ENCODE peak calls at places on chromosomes 5 and 9, in four cellular contexts. J, Z, R and A are unnamed samples.
A peak's percentile ranks its signal among the peaks of the same experiment; 100 is the strongest.

GRCh38 chr5:143924311-143924710 is 112.3 kb downstream of the HMHB1 start:
- DNase-seq in J (no peak), Z (no peak), R (no peak), A (no peak)

GRCh38 chr5:141841376-141841775 is 36.8 kb downstream of the PCDH1 start:
- DNase-seq in J (peak; percentile 63), Z (no peak), R (no peak), A (no peak)

GRCh38 chr5:60136841-60137240 is 243.3 kb upstream of the PDE4D start:
- DNase-seq in J (no peak), Z (no peak), R (no peak), A (no peak)

GRCh38 chr5:76771705-76772405 is 47.0 kb upstream of the F2RL1 start:
- DNase-seq in J (no peak), Z (peak; percentile 49), R (peak; percentile 35), A (no peak)

GRCh38 chr5:157172408-157172807 is 6.3 kb upstream of the GARIN3 start:
- DNase-seq in J (no peak), Z (no peak), R (no peak), A (no peak)

GRCh38 chr9:14277202-14277601 is 36.7 kb downstream of the NFIB start:
- DNase-seq in J (peak; percentile 32), Z (peak; percentile 86), R (peak; percentile 81), A (no peak)

GRCh38 chr5:125210241-125210947 is 464.0 kb upstream of the ZNF608 start:
- DNase-seq in J (no peak), Z (no peak), R (no peak), A (no peak)

GRCh38 chr5:115948013-115948605 is 14.2 kb upstream of the LVRN start:
- DNase-seq in J (no peak), Z (peak; percentile 67), R (peak; percentile 70), A (no peak)

GRCh38 chr5:32029291-32029690 is 144.8 kb downstream of the GOLPH3 start:
- DNase-seq in J (no peak), Z (no peak), R (no peak), A (no peak)

GRCh38 chr9:826500-827280 is 14.8 kb upstream of the DMRT1 start:
- DNase-seq in J (no peak), Z (no peak), R (no peak), A (no peak)

GRCh38 chr5:5313081-5313736 is 109.3 kb upstream of the ICE1 start:
- DNase-seq in J (no peak), Z (peak; percentile 31), R (peak; percentile 32), A (peak; percentile 69)

GRCh38 chr9:133005221-133005760 is 25.5 kb upstream of the GTF3C5 start:
- DNase-seq in J (no peak), Z (no peak), R (no peak), A (no peak)

GRCh38 chr5:127608077-127608660 is 40.7 kb upstream of the CTXN3 start:
- DNase-seq in J (no peak), Z (no peak), R (no peak), A (no peak)

GRCh38 chr9:75235632-75236031 is 147.3 kb downstream of the OSTF1 start:
- DNase-seq in J (no peak), Z (peak; percentile 27), R (no peak), A (peak; percentile 12)

GRCh38 chr5:72101828-72102227 is 5.4 kb upstream of the MAP1B start:
- DNase-seq in J (no peak), Z (peak; percentile 16), R (peak; percentile 53), A (no peak)

GRCh38 chr5:142883025-142883424 is 112.8 kb downstream of the ARHGAP26 start:
- DNase-seq in J (no peak), Z (peak; percentile 50), R (peak; percentile 47), A (no peak)

GRCh38 chr5:68382640-68383039 is 167.1 kb downstream of the PIK3R1 start:
- DNase-seq in J (peak; percentile 14), Z (peak; percentile 26), R (peak; percentile 55), A (no peak)

GRCh38 chr5:61686491-61687257 is 354.6 kb downstream of the ZSWIM6 start:
- DNase-seq in J (no peak), Z (peak; percentile 8), R (no peak), A (no peak)

GRCh38 chr9:120561699-120562098 is 18.3 kb downstream of the CDK5RAP2 start:
- DNase-seq in J (no peak), Z (no peak), R (no peak), A (no peak)

GRCh38 chr5:146426853-146427618 is 20.1 kb upstream of the TCERG1 start:
- DNase-seq in J (no peak), Z (peak; percentile 68), R (peak; percentile 41), A (peak; percentile 39)

GRCh38 chr9:136110082-136111061 is 8.3 kb downstream of the TMEM250 start:
- DNase-seq in J (no peak), Z (peak; percentile 59), R (peak; percentile 45), A (no peak)

GRCh38 chr5:168666356-168666755 is 87.2 kb upstream of the PANK3 start:
- DNase-seq in J (no peak), Z (no peak), R (no peak), A (no peak)

GRCh38 chr9:121620777-121621437 is 30.5 kb upstream of the DAB2IP start:
- DNase-seq in J (peak; percentile 52), Z (peak; percentile 52), R (no peak), A (peak; percentile 41)